ENCODE peak calls at places on chromosomes 4 and X, in ten cellular contexts. D is pancreas, X is amygdala, H is mucosa of descending colon, P is lung microvascular endothelial cell, G is HS-5, A is GM12891, Z is astrocyte of the spinal cord, I is neuronal stem cell, U is GM04503. S is an unnamed sample.

GRCh38 chr4:162274354-162274753 is 110.6 kb upstream of the FSTL5 start:
- DNase-seq in G (no peak), X (no peak), A (no peak), D (no peak), P (no peak), H (no peak), Z (peak), I (no peak), U (no peak), S (no peak)

GRCh38 chrX:105745863-105746262 is 76.5 kb upstream of the NRK start:
- DNase-seq in A (no peak), D (no peak), U (no peak), Z (no peak), I (no peak), H (no peak), P (no peak), G (no peak), X (no peak), S (no peak)

GRCh38 chr4:15771419-15772058 is 6.6 kb upstream of the CD38 start:
- DNase-seq in I (no peak), X (no peak), P (no peak), D (no peak), G (no peak), H (no peak), A (no peak), Z (no peak), U (no peak), S (no peak)

GRCh38 chr4:7733801-7734650 is 205.6 kb downstream of the AFAP1 start:
- DNase-seq in D (no peak), X (no peak), Z (no peak), P (no peak), G (no peak), I (no peak), H (no peak), U (no peak), A (no peak), S (no peak)

GRCh38 chr4:32826169-32826568 is 2106.0 kb downstream of the PCDH7 start:
- DNase-seq in I (peak), U (no peak), Z (peak), P (no peak), G (no peak), H (no peak), D (no peak), X (no peak), A (no peak), S (no peak)

GRCh38 chrX:126719208-126719607 is 100.3 kb upstream of the PRR32 start:
- DNase-seq in I (no peak), X (no peak), U (no peak), Z (no peak), H (no peak), D (no peak), G (no peak), P (no peak), A (no peak), S (no peak)

GRCh38 chrX:57677132-57677858 is 2.8 kb downstream of the NLRP2B start:
- DNase-seq in P (no peak), A (no peak), Z (no peak), X (no peak), U (no peak), H (no peak), D (no peak), I (no peak), G (no peak), S (no peak)

GRCh38 chrX:152635941-152636340 is 1.8 kb upstream of the GABRQ start:
- DNase-seq in U (peak), Z (peak), H (no peak), I (peak), X (no peak), P (peak), D (peak), A (no peak), G (no peak), S (peak)

GRCh38 chrX:33183366-33183765 is 28.0 kb downstream of the DMD start:
- DNase-seq in H (no peak), Z (peak), U (no peak), I (no peak), P (peak), G (no peak), A (no peak), D (peak), X (no peak), S (no peak)

GRCh38 chr4:56671860-56672259 is 9.2 kb downstream of the HOPX start:
- DNase-seq in X (no peak), H (no peak), Z (no peak), A (no peak), D (no peak), I (no peak), P (no peak), G (no peak), U (no peak), S (no peak)

GRCh38 chrX:135985974-135986312 is 708 bp downstream of the SLC9A6 start:
- DNase-seq in Z (no peak), U (no peak), D (no peak), A (no peak), X (no peak), I (no peak), P (no peak), G (no peak), H (peak), S (no peak)

GRCh38 chrX:68710870-68711576 is 63.6 kb downstream of the STARD8 start:
- DNase-seq in U (no peak), I (no peak), H (no peak), A (peak), Z (peak), P (peak), X (peak), D (peak), G (no peak), S (no peak)

GRCh38 chrX:104669063-104669462 is 103.1 kb downstream of the IL1RAPL2 start:
- DNase-seq in X (no peak), H (no peak), Z (no peak), P (no peak), D (no peak), U (no peak), A (no peak), I (no peak), G (no peak), S (no peak)

GRCh38 chr4:188372856-188373255 is 233.6 kb downstream of the TRIML1 start:
- DNase-seq in P (no peak), I (no peak), Z (no peak), A (no peak), U (no peak), G (peak), D (no peak), H (no peak), X (no peak), S (no peak)

GRCh38 chr4:173013232-173013932 is 155.2 kb upstream of the GALNT7 start:
- DNase-seq in H (no peak), P (peak), X (no peak), D (no peak), G (no peak), I (peak), A (peak), U (no peak), Z (peak), S (no peak)

GRCh38 chr4:109912706-109913621 is at the start of gene EGF:
- DNase-seq in D (peak), I (peak), A (no peak), Z (peak), X (no peak), G (no peak), U (peak), P (peak), H (no peak), S (no peak)

GRCh38 chrX:150533863-150534262 is 34.6 kb upstream of the MTM1 start:
- DNase-seq in I (no peak), A (no peak), D (no peak), X (no peak), G (no peak), P (no peak), H (no peak), U (no peak), Z (no peak), S (no peak)

GRCh38 chr4:91267543-91267942 is 1036.2 kb upstream of the GRID2 start:
- DNase-seq in X (no peak), I (no peak), H (no peak), P (no peak), D (no peak), U (no peak), Z (no peak), G (no peak), A (no peak), S (no peak)

GRCh38 chr4:21768349-21769310 is 179.9 kb downstream of the KCNIP4 start:
- DNase-seq in X (no peak), Z (peak), P (peak), H (no peak), I (peak), D (no peak), A (no peak), G (no peak), U (no peak), S (peak)

GRCh38 chr4:83855044-83855443 is 319.1 kb downstream of the GPAT3 start:
- DNase-seq in X (no peak), A (no peak), Z (peak), P (peak), H (no peak), G (peak), I (no peak), D (no peak), U (peak), S (no peak)

GRCh38 chr4:139633661-139634060 is 32.0 kb upstream of the MGST2 start:
- DNase-seq in I (no peak), U (no peak), D (peak), Z (no peak), A (no peak), P (peak), H (no peak), X (peak), G (no peak), S (no peak)

GRCh38 chr4:69697536-69697935 is 44.5 kb upstream of the UGT2A1 start:
- DNase-seq in H (no peak), Z (no peak), D (no peak), U (no peak), A (no peak), P (no peak), G (no peak), I (no peak), X (no peak), S (no peak)

GRCh38 chr4:82754546-82755165 is 43.9 kb downstream of the SCD5 start:
- DNase-seq in A (no peak), X (no peak), Z (no peak), D (no peak), G (no peak), H (no peak), P (no peak), I (no peak), U (no peak), S (no peak)

GRCh38 chr4:89660851-89661250 is 176.1 kb downstream of the SNCA start:
- DNase-seq in H (no peak), P (no peak), G (no peak), D (no peak), I (no peak), A (no peak), Z (no peak), X (no peak), U (no peak), S (no peak)

GRCh38 chr4:141565379-141566089 is 70.8 kb upstream of the IL15 start:
- DNase-seq in X (no peak), A (no peak), D (no peak), U (no peak), H (no peak), I (no peak), Z (no peak), G (no peak), P (no peak), S (no peak)

GRCh38 chrX:30895331-30895730 is 6.3 kb upstream of the TAB3 start:
- DNase-seq in D (no peak), G (no peak), U (no peak), X (no peak), P (no peak), I (no peak), A (no peak), H (no peak), Z (no peak), S (no peak)

GRCh38 chr4:130563185-130563890 is 1467.4 kb downstream of the C4orf33 start:
- DNase-seq in I (peak), H (no peak), Z (peak), D (peak), P (no peak), U (peak), X (no peak), A (no peak), G (peak), S (peak)

GRCh38 chr4:7904108-7904516 is 35.5 kb downstream of the AFAP1 start:
- DNase-seq in Z (peak), H (no peak), G (peak), U (peak), I (no peak), P (peak), D (no peak), A (no peak), X (no peak), S (no peak)

GRCh38 chrX:47706575-47706974 is 47.6 kb upstream of the UXT start:
- DNase-seq in H (no peak), Z (peak), A (no peak), X (no peak), D (no peak), U (no peak), I (no peak), P (no peak), G (no peak), S (no peak)

GRCh38 chr4:53514509-53514908 is 76.8 kb downstream of the LNX1 start:
- DNase-seq in X (no peak), I (no peak), G (no peak), H (no peak), D (no peak), A (no peak), U (no peak), Z (no peak), P (no peak), S (no peak)

GRCh38 chrX:10050481-10050880 is 83.3 kb downstream of the CLDN34 start:
- DNase-seq in H (no peak), U (no peak), G (no peak), D (no peak), A (no peak), I (no peak), Z (peak), X (peak), P (peak), S (no peak)

GRCh38 chr4:92091335-92091734 is 212.4 kb upstream of the GRID2 start:
- DNase-seq in I (no peak), D (no peak), H (no peak), Z (no peak), A (no peak), X (no peak), P (no peak), G (no peak), U (no peak), S (no peak)

GRCh38 chr4:6225469-6225868 is 25.1 kb upstream of the JAKMIP1 start:
- DNase-seq in A (no peak), P (peak), D (no peak), U (no peak), G (no peak), H (no peak), Z (peak), I (peak), X (no peak), S (no peak)

GRCh38 chr4:152780267-152780811 is 585 bp downstream of the ARFIP1 start:
- DNase-seq in D (no peak), P (peak), Z (no peak), A (no peak), U (no peak), G (peak), H (no peak), I (no peak), X (no peak), S (no peak)

GRCh38 chr4:2830632-2831610 is 12.7 kb upstream of the ADD1 start:
- DNase-seq in D (peak), U (no peak), A (peak), G (no peak), X (no peak), Z (no peak), H (peak), I (no peak), P (no peak), S (no peak)

GRCh38 chr4:21009956-21010355 is 309.7 kb downstream of the PACRGL start:
- DNase-seq in G (no peak), U (no peak), A (no peak), D (no peak), I (peak), P (no peak), Z (no peak), H (no peak), X (no peak), S (no peak)

GRCh38 chrX:78066110-78066509 is 37.9 kb upstream of the PGK1 start:
- DNase-seq in D (no peak), A (no peak), Z (peak), P (peak), G (no peak), U (peak), H (no peak), X (no peak), I (no peak), S (no peak)

S was measured in glomerular endothelial cell.